ENCODE peak calls at places on chromosome 17, in seven cellular contexts. S is dorsolateral prefrontal cortex; N is mucosa of gallbladder; G is NCI-H2081; R is EL; D is amniotic stem cell; M is activated effector memory CD4-positive, alpha-beta T cell treated with anti-CD3 and anti-CD28 coated beads, Interleukin-2, amount 50 U/mL, for 16 hours. K is an unnamed sample.

GRCh38 chr17:61285483-61286320 is 113.9 kb upstream of the TBX2 start:
- DNase-seq in R (peak), G (no peak), D (no peak), S (no peak), N (no peak), M (no peak), K (no peak)

GRCh38 chr17:40822132-40822812 is at the start of gene KRT10:
- DNase-seq in N (no peak), R (no peak), S (no peak), G (no peak), D (no peak), M (no peak), K (peak)

GRCh38 chr17:14038206-14038605 is 31.1 kb upstream of the COX10 start:
- DNase-seq in N (no peak), G (no peak), R (peak), M (no peak), D (peak), S (no peak), K (no peak)

GRCh38 chr17:11836508-11836907 is 160.8 kb downstream of the ZNF18 start:
- DNase-seq in D (no peak), G (no peak), M (no peak), R (no peak), S (no peak), N (no peak), K (no peak)

GRCh38 chr17:45405250-45406086 is 27.2 kb downstream of the ARHGAP27 start:
- DNase-seq in S (no peak), G (no peak), N (no peak), M (no peak), D (no peak), R (peak), K (peak)

GRCh38 chr17:2289878-2290478 is 13.6 kb downstream of the SMG6 start:
- DNase-seq in N (no peak), M (no peak), S (no peak), R (peak), D (no peak), G (no peak), K (no peak)

GRCh38 chr17:68706351-68706750 is 105.2 kb upstream of the FAM20A start:
- DNase-seq in G (no peak), R (no peak), S (no peak), N (no peak), D (no peak), M (no peak), K (no peak)

GRCh38 chr17:49210158-49211029 is at the start of the genes ABI3 and GNGT2:
- DNase-seq in S (no peak), G (no peak), M (peak), R (peak), N (no peak), D (no peak), K (peak)

GRCh38 chr17:50184611-50185398 is 16.6 kb downstream of the COL1A1 start:
- DNase-seq in S (no peak), G (no peak), R (peak), N (no peak), M (no peak), D (no peak), K (no peak)

GRCh38 chr17:78538033-78538776 is 39.0 kb downstream of the DNAH17 start:
- DNase-seq in G (no peak), M (peak), N (no peak), D (no peak), S (no peak), R (no peak), K (no peak)

GRCh38 chr17:17749921-17750320 is 68.7 kb downstream of the RAI1 start:
- DNase-seq in G (peak), N (no peak), S (peak), D (no peak), R (peak), M (peak), K (peak)

GRCh38 chr17:3796110-3796821 is 4.7 kb downstream of the ITGAE start:
- DNase-seq in N (peak), D (no peak), S (no peak), G (no peak), R (no peak), M (peak), K (peak)

GRCh38 chr17:55533611-55534010 is 22.4 kb upstream of the SMIM36 start:
- DNase-seq in D (no peak), M (no peak), R (no peak), G (no peak), S (no peak), N (no peak), K (no peak)

GRCh38 chr17:3919123-3919624 is 2.9 kb upstream of the P2RX1 start:
- DNase-seq in S (no peak), M (no peak), N (no peak), D (no peak), G (no peak), R (no peak), K (no peak)

GRCh38 chr17:65855675-65856074 is 294.2 kb upstream of the AXIN2 start:
- DNase-seq in N (no peak), R (no peak), D (no peak), G (no peak), S (no peak), M (no peak), K (no peak)

GRCh38 chr17:64779344-64780095 is 117.4 kb upstream of the SMURF2 start:
- DNase-seq in G (no peak), S (no peak), R (no peak), D (no peak), M (peak), N (no peak), K (no peak)

GRCh38 chr17:51768706-51769105 is 389.8 kb downstream of the CA10 start:
- DNase-seq in N (no peak), G (no peak), S (no peak), M (no peak), D (no peak), R (no peak), K (no peak)

GRCh38 chr17:6681176-6681575 is 29.6 kb downstream of the C17orf100 start:
- DNase-seq in D (no peak), R (no peak), G (no peak), S (no peak), M (no peak), N (no peak), K (no peak)

GRCh38 chr17:14201087-14201486 is 35.6 kb downstream of the CDRT15 start:
- DNase-seq in S (no peak), R (no peak), G (no peak), D (no peak), M (peak), N (no peak), K (peak)

GRCh38 chr17:29931253-29931932 is 1.4 kb upstream of the SSH2 start:
- DNase-seq in D (peak), N (peak), R (peak), M (peak), G (peak), S (peak), K (peak)

GRCh38 chr17:73555199-73555810 is 88.9 kb downstream of the SDK2 start:
- DNase-seq in M (no peak), S (no peak), N (no peak), R (no peak), G (no peak), D (no peak), K (no peak)

GRCh38 chr17:64190468-64190867 is 60.5 kb upstream of the ERN1 start:
- DNase-seq in N (no peak), M (no peak), D (no peak), S (no peak), R (no peak), G (no peak), K (no peak)

GRCh38 chr17:61409301-61410099 is 9.9 kb downstream of the TBX2 start:
- DNase-seq in R (peak), G (peak), N (peak), M (peak), S (peak), D (no peak), K (peak)

GRCh38 chr17:66123163-66123562 is 68.8 kb downstream of the CEP112 start:
- DNase-seq in M (no peak), G (no peak), R (peak), N (no peak), D (no peak), S (no peak), K (peak)

GRCh38 chr17:39719563-39719962 is 10.8 kb downstream of the MIEN1 start:
- DNase-seq in M (no peak), G (no peak), D (no peak), S (no peak), N (no peak), R (no peak), K (no peak)

GRCh38 chr17:39069114-39069756 is 82.2 kb downstream of the PLXDC1 start:
- DNase-seq in D (no peak), G (peak), N (peak), R (peak), M (no peak), S (no peak), K (peak)

GRCh38 chr17:9402590-9403199 is 172.9 kb downstream of the STX8 start:
- DNase-seq in R (peak), S (no peak), D (no peak), G (peak), N (no peak), M (no peak), K (peak)